ENCODE peak calls at places on chromosomes 3 and 15, in seven cellular contexts. Q, O, S, A, N, P and E are unnamed samples.
A peak's percentile ranks its signal among the peaks of the same experiment; 100 is the strongest.

GRCh38 chr3:43838877-43839276 is 148.1 kb downstream of the ABHD5 start:
- DNase-seq in Q (no peak), O (no peak), S (no peak), A (no peak), N (no peak), P (no peak), E (no peak)

GRCh38 chr3:105827959-105828358 is 40.9 kb downstream of the CBLB start:
- DNase-seq in Q (peak; percentile 89), O (peak; percentile 42), S (no peak), A (no peak), N (peak; percentile 74), P (peak; percentile 38), E (peak; percentile 53)

GRCh38 chr3:31777092-31777491 is 204.0 kb downstream of the OSBPL10 start:
- DNase-seq in Q (no peak), O (no peak), S (no peak), A (no peak), N (no peak), P (no peak), E (no peak)

GRCh38 chr15:64574220-64574994 is 114.0 kb downstream of the ZNF609 start:
- DNase-seq in Q (peak; percentile 39), O (no peak), S (no peak), A (no peak), N (no peak), P (peak; percentile 33), E (no peak)

GRCh38 chr15:76999996-77000395 is 5.1 kb downstream of the PSTPIP1 start:
- DNase-seq in Q (no peak), O (no peak), S (no peak), A (no peak), N (no peak), P (no peak), E (no peak)

GRCh38 chr15:86317379-86317745 is 237.7 kb downstream of the AGBL1 start:
- DNase-seq in Q (no peak), O (no peak), S (no peak), A (no peak), N (no peak), P (no peak), E (no peak)

GRCh38 chr15:74227968-74228722 is 8.0 kb upstream of the CCDC33 start:
- DNase-seq in Q (no peak), O (peak; percentile 67), S (no peak), A (no peak), N (no peak), P (no peak), E (no peak)

GRCh38 chr15:52078876-52079700 is 33.5 kb downstream of the BCL2L10 start:
- DNase-seq in Q (no peak), O (peak; percentile 76), S (peak; percentile 81), A (peak; percentile 83), N (peak; percentile 87), P (no peak), E (peak; percentile 78)

GRCh38 chr15:76903251-76903681 is 1.9 kb downstream of the SCAPER start:
- DNase-seq in Q (peak; percentile 53), O (no peak), S (no peak), A (no peak), N (peak; percentile 8), P (no peak), E (no peak)

GRCh38 chr3:177905895-177906511 is 630.2 kb upstream of the KCNMB2 start:
- DNase-seq in Q (peak; percentile 95), O (no peak), S (no peak), A (no peak), N (peak; percentile 52), P (peak; percentile 72), E (no peak)

GRCh38 chr3:104190681-104191080 is 1176.0 kb upstream of the ALCAM start:
- DNase-seq in Q (no peak), O (no peak), S (no peak), A (no peak), N (no peak), P (no peak), E (no peak)

GRCh38 chr3:13655074-13655913 is 106.4 kb downstream of the FBLN2 start:
- DNase-seq in Q (peak; percentile 14), O (peak; percentile 57), S (peak; percentile 45), A (no peak), N (peak; percentile 40), P (no peak), E (no peak)

GRCh38 chr3:138862924-138863775 is 28.4 kb upstream of the PIK3CB start:
- DNase-seq in Q (peak; percentile 71), O (no peak), S (no peak), A (peak; percentile 47), N (peak; percentile 53), P (no peak), E (no peak)

GRCh38 chr3:101042996-101043686 is 49.9 kb upstream of the ABI3BP start:
- DNase-seq in Q (peak; percentile 33), O (no peak), S (no peak), A (no peak), N (no peak), P (no peak), E (no peak)

GRCh38 chr3:126023390-126023789 is 54.4 kb downstream of the ROPN1B start:
- DNase-seq in Q (no peak), O (no peak), S (no peak), A (peak; percentile 16), N (no peak), P (no peak), E (no peak)

GRCh38 chr15:57298843-57299550 is 77.3 kb upstream of the CGNL1 start:
- DNase-seq in Q (no peak), O (no peak), S (no peak), A (no peak), N (no peak), P (no peak), E (no peak)

GRCh38 chr15:65580287-65580686 is 30.6 kb downstream of the INTS14 start:
- DNase-seq in Q (peak; percentile 60), O (no peak), S (no peak), A (no peak), N (no peak), P (peak; percentile 24), E (no peak)

GRCh38 chr3:8962226-8962861 is 928 bp downstream of the RAD18 start:
- DNase-seq in Q (no peak), O (no peak), S (no peak), A (no peak), N (no peak), P (no peak), E (no peak)

GRCh38 chr15:37134699-37135131 is 34.4 kb upstream of the MEIS2 start:
- DNase-seq in Q (no peak), O (no peak), S (no peak), A (no peak), N (peak; percentile 47), P (no peak), E (no peak)

GRCh38 chr3:31495971-31496370 is 36.8 kb upstream of the STT3B start:
- DNase-seq in Q (peak; percentile 55), O (no peak), S (no peak), A (no peak), N (no peak), P (no peak), E (no peak)

GRCh38 chr3:64104691-64105101 is 81.4 kb upstream of the PSMD6 start:
- DNase-seq in Q (peak; percentile 73), O (no peak), S (no peak), A (no peak), N (no peak), P (no peak), E (no peak)

GRCh38 chr15:67105065-67105951 is 39.9 kb downstream of the SMAD3 start:
- DNase-seq in Q (peak; percentile 99), O (peak; percentile 71), S (no peak), A (peak; percentile 52), N (peak; percentile 89), P (peak; percentile 97), E (peak; percentile 64)

GRCh38 chr3:124520970-124521369 is 209.3 kb upstream of the UMPS start:
- DNase-seq in Q (no peak), O (no peak), S (no peak), A (peak; percentile 51), N (no peak), P (no peak), E (no peak)

GRCh38 chr15:52567886-52568568 is 803 bp downstream of the ARPP19 start:
- DNase-seq in Q (no peak), O (no peak), S (no peak), A (peak; percentile 41), N (peak; percentile 44), P (no peak), E (no peak)

GRCh38 chr3:104521606-104522336 is 844.9 kb upstream of the ALCAM start:
- DNase-seq in Q (no peak), O (no peak), S (no peak), A (no peak), N (peak; percentile 6), P (no peak), E (peak; percentile 27)

DNA sequence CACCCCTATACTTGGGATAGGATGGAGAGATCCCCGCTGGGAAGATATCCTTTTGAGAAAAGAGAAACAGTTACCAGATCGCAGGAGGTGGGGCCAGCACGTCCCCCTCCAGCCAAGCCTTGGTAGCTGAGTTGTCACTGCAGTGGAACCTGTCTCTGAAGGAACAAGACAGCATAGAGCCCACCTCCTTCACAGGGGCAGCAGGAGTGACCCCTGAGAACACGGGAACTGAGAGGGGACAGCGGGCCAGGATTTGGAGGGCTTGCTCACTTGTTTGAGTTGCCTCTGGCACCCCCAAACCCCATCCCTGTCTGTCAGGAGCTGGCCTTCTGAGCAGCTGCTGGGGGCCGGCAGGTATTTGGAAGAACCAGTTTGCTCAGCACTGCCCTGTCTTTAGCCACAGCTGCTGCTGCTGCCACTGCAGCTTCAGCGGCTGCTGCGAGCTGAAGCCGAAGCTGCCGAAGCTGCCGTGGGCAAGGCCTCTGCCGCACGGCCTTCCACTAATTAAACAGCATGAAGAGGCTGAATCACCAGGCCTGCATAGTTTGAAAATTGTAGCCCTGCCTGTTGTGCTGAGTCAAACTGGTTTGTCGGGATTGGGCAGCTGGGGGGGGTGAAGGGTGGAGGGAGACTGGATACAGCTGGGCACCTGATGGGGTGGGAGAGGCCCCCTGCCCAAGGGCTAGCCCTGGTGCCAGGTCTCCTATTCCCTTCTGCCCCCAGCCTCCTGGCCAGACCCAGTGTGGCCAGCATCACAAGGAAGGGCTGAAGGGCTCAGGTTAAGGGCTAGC is 4.0 kb downstream of the EPHB3 start:
- DNase-seq in Q (peak; percentile 89), O (peak; percentile 71), S (no peak), A (peak; percentile 91), N (peak; percentile 58), P (peak; percentile 67), E (no peak)
- H3K4me3 ChIP-seq in Q (no peak overlapping the region), O (no peak overlapping the region), S (no peak overlapping the region), A (no peak overlapping the region), N (no peak overlapping the region), P (peak overlapping the region; percentile 43), E (no peak overlapping the region)

DNA sequence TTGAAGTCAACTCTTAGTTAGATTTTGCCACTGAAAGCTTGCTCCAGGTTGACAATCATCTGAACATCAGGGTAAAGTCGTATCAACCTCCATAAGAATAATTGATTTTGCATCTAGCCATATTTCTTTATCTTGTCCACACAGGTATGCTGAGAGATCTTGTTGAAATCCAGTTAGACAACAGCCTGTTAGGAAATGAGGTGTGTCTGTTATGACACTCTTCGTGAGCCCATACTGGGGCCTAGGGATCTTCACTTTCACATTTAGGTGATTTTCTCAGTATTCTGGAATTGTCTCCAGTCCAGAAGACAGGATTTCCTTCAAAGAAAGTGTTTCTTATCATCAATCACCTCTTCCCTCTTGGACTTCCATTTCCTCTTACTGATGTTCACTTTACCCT is 18.1 kb downstream of the DNAJB11 start:
- DNase-seq in Q (no peak), O (no peak), S (no peak), A (no peak), N (no peak), P (no peak), E (no peak)
- H3K4me3 ChIP-seq in Q (no peak overlapping the region), O (no peak overlapping the region), S (no peak overlapping the region), A (no peak overlapping the region), N (no peak overlapping the region), P (no peak overlapping the region), E (no peak overlapping the region)

GRCh38 chr3:188266581-188267274 is 112.8 kb downstream of the LPP start:
- DNase-seq in Q (peak; percentile 95), O (peak; percentile 55), S (no peak), A (peak; percentile 73), N (no peak), P (peak; percentile 91), E (peak; percentile 64)
- H3K4me3 ChIP-seq in Q (peak overlapping the region; percentile 55), O (peak overlapping the region; percentile 21), S (peak overlapping the region; percentile 37), A (no peak overlapping the region), N (no peak overlapping the region), P (peak overlapping the region; percentile 48), E (peak overlapping the region; percentile 25)

GRCh38 chr3:25430942-25431570 is 3.0 kb downstream of the RARB start:
- DNase-seq in Q (no peak), O (no peak), S (no peak), A (no peak), N (no peak), P (no peak), E (no peak)
- H3K4me3 ChIP-seq in Q (peak overlapping the region; percentile 94), O (peak overlapping the region; percentile 59), S (peak overlapping the region; percentile 83), A (no peak overlapping the region), N (peak overlapping the region; percentile 71), P (peak overlapping the region; percentile 73), E (peak overlapping the region; percentile 78)